ENCODE peak calls at places on chromosomes 11 and 22, in seven cellular contexts. Q, N, H, K, F, Z and R are unnamed samples.

GRCh38 chr11:96168623-96169022 is 174.4 kb downstream of the MAML2 start:
- DNase-seq in Q (peak), N (no peak), H (peak), K (peak), F (no peak), Z (no peak), R (no peak)

GRCh38 chr11:95849087-95849825 is 59.0 kb downstream of the CEP57 start:
- DNase-seq in Q (peak), N (no peak), H (peak), K (peak), F (peak), Z (peak), R (peak)

GRCh38 chr11:113373306-113373705 is 14.3 kb upstream of the ANKK1 start:
- DNase-seq in Q (peak), N (no peak), H (peak), K (peak), F (no peak), Z (no peak), R (no peak)

GRCh38 chr11:13382751-13383150 is 80.3 kb downstream of the BTBD10 start:
- DNase-seq in Q (no peak), N (no peak), H (no peak), K (no peak), F (no peak), Z (no peak), R (no peak)

GRCh38 chr22:44807915-44808690 is 55.7 kb downstream of the ARHGAP8 start:
- DNase-seq in Q (peak), N (no peak), H (no peak), K (no peak), F (no peak), Z (no peak), R (peak)

GRCh38 chr11:44268073-44268806 is 41.7 kb downstream of the ALX4 start:
- DNase-seq in Q (no peak), N (no peak), H (no peak), K (no peak), F (no peak), Z (no peak), R (no peak)

GRCh38 chr22:26709617-26710390 is 52.4 kb downstream of the MIAT start:
- DNase-seq in Q (peak), N (no peak), H (peak), K (no peak), F (no peak), Z (no peak), R (no peak)

GRCh38 chr22:47623740-47624103 is 861.3 kb downstream of the TBC1D22A start:
- DNase-seq in Q (no peak), N (no peak), H (no peak), K (no peak), F (no peak), Z (no peak), R (no peak)

GRCh38 chr11:104581246-104581980 is 316.8 kb downstream of the CASP12 start:
- DNase-seq in Q (peak), N (no peak), H (no peak), K (peak), F (no peak), Z (no peak), R (no peak)

GRCh38 chr22:27801616-27802388 is at the start of gene MN1:
- DNase-seq in Q (peak), N (peak), H (no peak), K (peak), F (peak), Z (peak), R (peak)

GRCh38 chr11:2513441-2513840 is 68.6 kb downstream of the KCNQ1 start:
- DNase-seq in Q (no peak), N (no peak), H (no peak), K (no peak), F (no peak), Z (no peak), R (no peak)

GRCh38 chr11:117064275-117064674 is 34.0 kb downstream of the SIK3 start:
- DNase-seq in Q (peak), N (no peak), H (peak), K (peak), F (no peak), Z (no peak), R (no peak)

GRCh38 chr11:31636983-31637382 is 127.4 kb downstream of the ELP4 start:
- DNase-seq in Q (no peak), N (no peak), H (no peak), K (no peak), F (no peak), Z (no peak), R (no peak)

GRCh38 chr11:44617671-44618461 is 52.4 kb downstream of the CD82 start:
- DNase-seq in Q (no peak), N (no peak), H (no peak), K (no peak), F (no peak), Z (no peak), R (no peak)

GRCh38 chr11:64225608-64226506 is at the start of the genes NUDT22 and TRPT1:
- DNase-seq in Q (peak), N (peak), H (peak), K (peak), F (peak), Z (peak), R (peak)

GRCh38 chr11:14904745-14905103 is 12.7 kb upstream of the CYP2R1 start:
- DNase-seq in Q (peak), N (peak), H (peak), K (no peak), F (peak), Z (peak), R (peak)

GRCh38 chr11:75508051-75508561 is 17.6 kb downstream of the GDPD5 start:
- DNase-seq in Q (no peak), N (peak), H (no peak), K (no peak), F (no peak), Z (no peak), R (peak)

GRCh38 chr22:36546092-36546804 is 17.3 kb upstream of the EIF3D start:
- DNase-seq in Q (peak), N (no peak), H (peak), K (peak), F (peak), Z (peak), R (peak)

GRCh38 chr11:74322667-74323066 is 11.2 kb upstream of the P4HA3 start:
- DNase-seq in Q (no peak), N (no peak), H (no peak), K (no peak), F (no peak), Z (no peak), R (no peak)

GRCh38 chr11:59368238-59369022 is 9.7 kb downstream of the OR5AN1 start:
- DNase-seq in Q (no peak), N (no peak), H (no peak), K (no peak), F (no peak), Z (no peak), R (peak)

GRCh38 chr11:12269104-12269441 is 108.3 kb upstream of the PARVA start:
- DNase-seq in Q (peak), N (no peak), H (no peak), K (peak), F (no peak), Z (no peak), R (peak)

GRCh38 chr11:109422755-109423113 is 744 bp downstream of the C11orf87 start:
- DNase-seq in Q (no peak), N (no peak), H (no peak), K (peak), F (no peak), Z (peak), R (no peak)

GRCh38 chr11:17637901-17638300 is 81.5 kb upstream of the MYOD1 start:
- DNase-seq in Q (no peak), N (no peak), H (no peak), K (no peak), F (no peak), Z (no peak), R (no peak)